ENCODE peak calls at places on chromosomes 4 and X, in eight cellular contexts. G, F, M, L, R, Z, H and N are unnamed samples.

GRCh38 chrX:63561425-63561824 is 210.3 kb upstream of the SPIN4 start:
- DNase-seq in F (no peak), M (no peak), Z (peak), L (no peak), R (no peak), G (no peak), H (no peak), N (peak)

GRCh38 chr4:64747919-64748715 is 338.9 kb upstream of the TECRL start:
- DNase-seq in R (no peak), F (no peak), G (no peak), L (no peak), M (no peak), Z (no peak), H (no peak), N (no peak)

GRCh38 chrX:22481436-22481835 is 208.7 kb downstream of the CBLL2 start:
- DNase-seq in F (no peak), Z (no peak), G (no peak), H (no peak), R (no peak), M (no peak), L (no peak), N (no peak)

GRCh38 chr4:123564758-123565346 is 168.3 kb downstream of the SPRY1 start:
- DNase-seq in L (peak), H (peak), F (peak), G (peak), M (peak), Z (peak), R (peak), N (peak)

GRCh38 chr4:88352062-88352461 is 26.6 kb upstream of the HERC6 start:
- DNase-seq in F (no peak), R (no peak), L (peak), Z (no peak), M (no peak), G (no peak), H (no peak), N (no peak)

GRCh38 chr4:81466841-81467671 is 4.7 kb downstream of the RASGEF1B start:
- DNase-seq in F (peak), R (peak), L (peak), Z (peak), G (peak), M (no peak), H (peak), N (peak)

GRCh38 chr4:121122661-121123060 is 41.5 kb downstream of the TNIP3 start:
- DNase-seq in G (no peak), M (no peak), Z (no peak), L (no peak), R (no peak), H (no peak), F (no peak), N (no peak)

GRCh38 chrX:9605484-9605883 is 140.6 kb downstream of the TBL1X start:
- DNase-seq in G (no peak), H (no peak), F (no peak), L (no peak), R (no peak), M (no peak), Z (no peak), N (no peak)

GRCh38 chr4:83282049-83282535 is 2.5 kb downstream of the COQ2 start:
- DNase-seq in F (peak), H (peak), M (peak), Z (peak), G (peak), R (no peak), L (peak), N (peak)

GRCh38 chr4:6768539-6768905 is 14.0 kb upstream of the KIAA0232 start:
- DNase-seq in M (no peak), L (no peak), G (no peak), F (no peak), H (no peak), R (no peak), Z (no peak), N (peak)

GRCh38 chr4:183905593-183906485 is 732 bp downstream of the STOX2 start:
- DNase-seq in G (no peak), M (peak), R (no peak), F (no peak), H (no peak), L (peak), Z (peak), N (peak)

GRCh38 chrX:22486326-22486725 is 213.6 kb downstream of the CBLL2 start:
- DNase-seq in Z (no peak), M (no peak), L (no peak), R (no peak), G (no peak), H (no peak), F (no peak), N (no peak)

GRCh38 chr4:6199344-6199921 is 916 bp downstream of the JAKMIP1 start:
- DNase-seq in L (peak), R (no peak), F (no peak), H (no peak), G (no peak), M (no peak), Z (no peak), N (no peak)

GRCh38 chr4:139532951-139533350 is 23.1 kb downstream of the SETD7 start:
- DNase-seq in G (no peak), H (no peak), F (no peak), Z (no peak), L (no peak), R (no peak), M (no peak), N (no peak)

GRCh38 chr4:69832326-69833030 is 27.5 kb downstream of the SULT1E1 start:
- DNase-seq in G (no peak), H (peak), Z (no peak), F (no peak), L (no peak), R (no peak), M (no peak), N (no peak)

GRCh38 chr4:122686709-122687108 is 45.8 kb upstream of the BBS12 start:
- DNase-seq in R (no peak), G (no peak), H (no peak), L (no peak), F (no peak), M (no peak), Z (no peak), N (no peak)

GRCh38 chr4:186981161-186981560 is 257.5 kb upstream of the FAT1 start:
- DNase-seq in L (no peak), H (no peak), R (no peak), G (no peak), F (no peak), M (no peak), Z (no peak), N (no peak)

GRCh38 chrX:39577206-39577605 is 520.6 kb downstream of the BCOR start:
- DNase-seq in R (no peak), M (no peak), G (no peak), L (no peak), F (no peak), Z (no peak), H (no peak), N (no peak)

GRCh38 chrX:127558811-127559210 is 493.4 kb downstream of the ACTRT1 start:
- DNase-seq in F (no peak), Z (no peak), M (no peak), R (no peak), G (no peak), H (no peak), L (no peak), N (no peak)

GRCh38 chr4:2417765-2418651 is at the start of gene ZFYVE28:
- DNase-seq in F (peak), H (no peak), Z (peak), L (peak), R (no peak), G (no peak), M (peak), N (peak)

GRCh38 chrX:35090801-35091200 is 148.2 kb downstream of the FAM47B start:
- DNase-seq in H (no peak), Z (no peak), R (no peak), M (no peak), F (no peak), G (no peak), L (no peak), N (no peak)

GRCh38 chrX:104166735-104167436 is 633 bp downstream of the FAM199X start:
- DNase-seq in Z (no peak), H (no peak), L (no peak), R (no peak), F (peak), G (no peak), M (peak), N (no peak)

GRCh38 chrX:40780123-40780522 is 44.8 kb upstream of the MED14 start:
- DNase-seq in F (no peak), G (no peak), L (no peak), R (no peak), H (no peak), Z (no peak), M (no peak), N (no peak)

GRCh38 chr4:184400375-184400870 is 73.9 kb downstream of the IRF2 start:
- DNase-seq in L (no peak), F (no peak), H (no peak), R (no peak), Z (peak), G (no peak), M (no peak), N (no peak)

GRCh38 chr4:73705056-73705432 is 35.3 kb upstream of the CXCL8 start:
- DNase-seq in H (no peak), L (no peak), Z (peak), G (no peak), M (no peak), R (no peak), F (no peak), N (no peak)

GRCh38 chrX:134256684-134257083 is 19.7 kb downstream of the CCDC160 start:
- DNase-seq in G (no peak), L (no peak), M (no peak), H (no peak), R (no peak), Z (no peak), F (no peak), N (no peak)

GRCh38 chrX:133630362-133630761 is 215.1 kb upstream of the GPC4 start:
- DNase-seq in R (no peak), F (no peak), H (no peak), G (no peak), Z (no peak), L (no peak), M (no peak), N (no peak)

GRCh38 chrX:46165411-46165810 is 379.8 kb downstream of the ZNF674 start:
- DNase-seq in F (no peak), H (no peak), Z (no peak), M (no peak), G (no peak), L (no peak), R (no peak), N (no peak)

GRCh38 chrX:134144231-134144630 is 92.8 kb upstream of the CCDC160 start:
- DNase-seq in R (no peak), M (peak), H (peak), Z (peak), F (no peak), G (peak), L (no peak), N (peak)

GRCh38 chr4:25633541-25633940 is 22.1 kb upstream of the SLC34A2 start:
- DNase-seq in R (no peak), L (no peak), M (no peak), H (no peak), G (no peak), Z (no peak), F (no peak), N (no peak)

GRCh38 chrX:134782796-134783195 is 124.5 kb upstream of the PLAC1 start:
- DNase-seq in L (no peak), R (no peak), H (no peak), F (no peak), G (no peak), Z (peak), M (no peak), N (peak)

GRCh38 chr4:113582737-113583136 is 178.8 kb downstream of the CAMK2D start:
- DNase-seq in R (no peak), L (no peak), H (no peak), F (no peak), Z (no peak), M (no peak), G (no peak), N (no peak)

DNA sequence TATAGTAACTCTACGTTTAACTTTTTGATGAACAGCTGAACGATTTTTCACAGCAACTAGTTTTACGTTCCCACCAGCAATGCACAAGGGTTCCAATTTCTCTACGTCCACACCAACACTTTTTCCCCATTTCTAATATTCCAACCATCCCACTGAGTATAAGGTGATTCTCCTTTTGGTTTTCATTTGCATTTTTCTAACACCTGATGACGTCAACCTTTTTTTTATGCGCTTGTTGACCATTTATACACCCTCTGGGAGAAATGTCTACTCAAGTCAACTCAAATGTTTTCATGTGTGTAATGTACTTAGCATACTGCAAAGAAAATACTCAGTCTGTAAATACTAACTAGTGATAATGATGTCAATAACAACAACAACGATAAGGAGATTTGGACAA is 177.2 kb upstream of the TENM3 start:
- DNase-seq in M (no peak), Z (no peak), F (no peak), G (no peak), H (no peak), R (no peak), L (no peak), N (no peak)
- TF ChIP-seq POLR2A in M (no peak), Z (no peak), F (no peak), G (no peak), H (no peak), R (no peak), L (no peak), N (no peak)

DNA sequence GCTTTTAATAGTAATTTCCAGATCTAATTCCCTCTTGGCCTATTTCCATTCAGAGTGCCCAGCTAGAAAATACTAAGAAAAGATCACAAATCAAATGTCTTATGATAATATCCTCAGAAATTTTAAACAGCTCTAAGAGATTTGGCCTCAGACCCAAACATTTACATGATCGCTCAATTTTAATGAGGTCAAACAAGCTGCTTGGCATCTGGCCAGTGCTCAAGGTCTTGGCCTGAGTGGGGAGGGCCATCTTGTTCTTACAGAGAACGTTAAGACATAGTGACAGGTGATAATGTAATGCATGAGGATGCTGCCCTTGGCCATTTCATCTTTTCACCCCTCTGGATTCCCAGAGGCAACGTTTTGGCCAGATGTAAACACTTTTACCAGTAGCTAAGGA is 159.2 kb upstream of the SLC7A11 start:
- DNase-seq in Z (peak), R (no peak), F (no peak), G (no peak), L (no peak), H (no peak), M (no peak), N (no peak)
- TF ChIP-seq MAX in Z (no peak), R (no peak), F (no peak), G (no peak), L (no peak), H (no peak), M (no peak), N (no peak)

GRCh38 chrX:153726286-153727107 is 1.8 kb downstream of the ABCD1 start:
- DNase-seq in F (peak), L (peak), H (peak), R (peak), Z (peak), G (no peak), M (no peak), N (peak)
- TF ChIP-seq POLR2A in F (peak), L (no peak), H (no peak), R (no peak), Z (no peak), G (no peak), M (no peak), N (no peak)

GRCh38 chr4:8174970-8175369 is 16.4 kb upstream of the ABLIM2 start:
- DNase-seq in L (no peak), Z (no peak), H (no peak), R (no peak), G (no peak), M (no peak), F (no peak), N (no peak)

GRCh38 chr4:8173641-8174242 is 15.1 kb upstream of the ABLIM2 start:
- DNase-seq in Z (no peak), L (no peak), G (no peak), F (no peak), H (no peak), M (no peak), R (no peak), N (no peak)

GRCh38 chr4:8169763-8170162 is 11.2 kb upstream of the ABLIM2 start:
- DNase-seq in F (no peak), L (no peak), G (no peak), Z (no peak), H (no peak), R (no peak), M (no peak), N (no peak)

GRCh38 chr4:8170341-8170740 is 11.7 kb upstream of the ABLIM2 start:
- DNase-seq in R (no peak), H (no peak), Z (no peak), G (no peak), L (no peak), F (no peak), M (no peak), N (no peak)

GRCh38 chr4:8171941-8172924 is 13.6 kb upstream of the ABLIM2 start:
- DNase-seq in G (no peak), L (no peak), H (no peak), Z (no peak), M (no peak), R (peak), F (no peak), N (no peak)
- TF ChIP-seq MAX in G (no peak), L (no peak), H (no peak), Z (no peak), M (no peak), R (no peak), F (no peak), N (no peak)

DNA sequence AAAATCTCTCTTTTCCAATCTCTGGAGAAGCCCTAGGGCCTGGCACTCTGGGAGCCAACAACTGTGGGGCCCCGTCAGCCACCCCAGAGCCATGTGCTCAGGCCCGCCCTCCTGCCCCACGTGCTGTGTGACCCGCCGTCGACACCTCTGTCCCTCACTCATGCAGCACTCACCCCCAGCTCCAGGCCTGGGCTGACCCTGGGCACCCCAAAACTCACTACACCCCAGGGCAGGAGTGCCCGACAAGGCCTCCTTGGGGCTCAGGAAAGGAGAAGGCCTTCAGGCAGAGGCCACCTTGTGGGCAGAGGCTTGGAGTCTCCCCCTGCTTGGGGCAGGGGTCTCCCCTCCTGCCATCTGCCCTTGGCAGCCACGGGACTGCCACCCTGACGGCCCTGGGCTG is 5.7 kb downstream of the MYL5 start:
- DNase-seq in Z (no peak), L (no peak), M (no peak), R (no peak), F (no peak), H (no peak), G (no peak), N (no peak)
- TF ChIP-seq POLR2A in Z (no peak), L (no peak), M (no peak), R (no peak), F (no peak), H (no peak), G (no peak), N (no peak)

GRCh38 chrX:119206203-119206602 is 29.9 kb upstream of the PGRMC1 start:
- DNase-seq in L (no peak), Z (no peak), G (no peak), R (no peak), H (no peak), F (no peak), M (no peak), N (peak)
- TF ChIP-seq MAX in L (no peak), Z (no peak), G (no peak), R (no peak), H (no peak), F (no peak), M (no peak), N (no peak)

DNA sequence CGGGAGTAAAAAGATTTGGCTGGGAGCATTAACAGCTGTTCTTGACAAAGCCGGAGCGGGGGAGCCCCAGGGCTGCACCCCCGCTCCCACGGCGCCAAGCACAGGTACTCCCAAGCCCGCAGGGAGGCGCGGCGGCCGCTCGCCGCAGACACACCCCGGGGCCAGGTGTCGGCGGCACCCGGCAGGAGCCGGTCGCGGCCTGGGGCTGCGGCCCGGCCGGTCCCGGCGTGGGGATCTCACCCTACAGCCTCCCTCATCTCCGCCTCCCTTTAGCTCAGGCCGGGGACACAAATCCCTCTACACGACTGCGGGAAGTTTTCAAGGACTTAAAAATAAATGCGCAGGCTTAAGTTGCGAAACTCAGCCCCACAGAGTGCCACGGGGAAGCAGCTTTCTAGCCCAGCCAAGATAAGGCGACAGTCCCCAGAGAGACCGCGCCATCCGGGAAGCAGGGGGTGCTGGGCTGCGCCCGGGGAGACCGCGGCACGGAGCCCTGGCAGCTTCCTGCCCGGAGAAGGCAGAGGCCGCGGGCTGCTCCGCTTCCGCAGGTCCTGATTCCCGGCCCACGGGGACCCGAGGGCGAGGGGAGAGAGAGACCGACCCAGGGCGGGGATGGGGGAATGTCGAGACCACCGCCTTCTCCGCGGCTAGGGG is 473 bp downstream of the SH3RF1 start:
- DNase-seq in L (peak), F (peak), Z (peak), M (peak), H (no peak), R (no peak), G (no peak), N (peak)
- TF ChIP-seq POLR2A in L (no peak), F (no peak), Z (no peak), M (no peak), H (no peak), R (no peak), G (no peak), N (no peak)

DNA sequence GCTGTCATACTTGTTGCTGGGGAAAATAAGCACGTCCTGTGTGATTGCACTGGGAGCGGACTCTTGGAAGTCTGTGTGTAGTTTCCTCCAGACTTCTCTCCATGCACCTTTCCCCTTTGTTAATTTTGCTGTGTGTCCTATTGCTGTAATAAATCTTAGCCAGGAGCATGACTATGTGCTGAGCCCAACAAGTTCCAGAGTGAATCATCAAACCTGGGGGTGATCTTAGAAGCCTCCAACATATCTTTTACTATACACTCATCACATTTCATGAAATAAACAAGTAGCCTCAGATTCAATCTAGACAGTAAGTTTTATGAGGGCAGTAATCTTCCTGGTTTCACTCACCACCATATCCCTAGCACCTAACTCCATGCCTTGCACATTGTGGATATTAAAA is 43.3 kb upstream of the FGF13 start:
- DNase-seq in L (no peak), G (no peak), Z (no peak), R (no peak), F (no peak), M (no peak), H (no peak), N (no peak)
- TF ChIP-seq MAX in L (no peak), G (no peak), Z (no peak), R (no peak), F (no peak), M (no peak), H (no peak), N (no peak)